ENCODE peak calls at places on chromosomes 3 and 15, in ten cellular contexts. A, D, V, X, R, K, B, I, W and Q are unnamed samples.

GRCh38 chr3:100988080-100988479 is 5.1 kb downstream of the ABI3BP start:
- DNase-seq in A (no peak), D (no peak), V (no peak), X (no peak), R (no peak), K (no peak), B (no peak), I (no peak), W (no peak), Q (no peak)

GRCh38 chr15:70339551-70340517 is 242.1 kb upstream of the TLE3 start:
- DNase-seq in A (no peak), D (peak), V (no peak), X (peak), R (no peak), K (no peak), B (no peak), I (no peak), W (no peak), Q (peak)

GRCh38 chr3:148880681-148881080 is 15.6 kb downstream of the CPA3 start:
- DNase-seq in A (no peak), D (no peak), V (no peak), X (peak), R (peak), K (no peak), B (no peak), I (no peak), W (no peak), Q (no peak)

GRCh38 chr3:99118381-99118780 is 216.9 kb upstream of the DCBLD2 start:
- DNase-seq in A (peak), D (peak), V (peak), X (no peak), R (no peak), K (no peak), B (no peak), I (no peak), W (no peak), Q (no peak)

GRCh38 chr3:69384379-69384778 is 1.5 kb downstream of the FRMD4B start:
- DNase-seq in A (no peak), D (no peak), V (no peak), X (no peak), R (no peak), K (no peak), B (no peak), I (peak), W (no peak), Q (no peak)

GRCh38 chr15:40456299-40456712 is 14.5 kb upstream of the CHST14 start:
- DNase-seq in A (no peak), D (no peak), V (no peak), X (no peak), R (no peak), K (no peak), B (no peak), I (no peak), W (peak), Q (no peak)

GRCh38 chr15:73607405-73607804 is 25.8 kb downstream of the NPTN start:
- DNase-seq in A (no peak), D (no peak), V (no peak), X (no peak), R (no peak), K (no peak), B (no peak), I (no peak), W (no peak), Q (no peak)

GRCh38 chr3:66712210-66712609 is 211.4 kb upstream of the LRIG1 start:
- DNase-seq in A (no peak), D (no peak), V (no peak), X (no peak), R (no peak), K (no peak), B (no peak), I (no peak), W (no peak), Q (no peak)

GRCh38 chr3:58470363-58471024 is 21.4 kb upstream of the KCTD6 start:
- DNase-seq in A (no peak), D (no peak), V (no peak), X (no peak), R (no peak), K (no peak), B (no peak), I (no peak), W (no peak), Q (no peak)

GRCh38 chr15:45529613-45530012 is 7.1 kb upstream of the SLC30A4 start:
- DNase-seq in A (no peak), D (no peak), V (no peak), X (no peak), R (no peak), K (no peak), B (no peak), I (no peak), W (no peak), Q (no peak)